ENCODE peak calls at places on chromosomes 2 and 18, in seven cellular contexts. One of them, this sample, is unnamed.

GRCh38 chr2:62297642-62298010 is 101.7 kb downstream of the B3GNT2 start:
- DNase-seq in RKO: no peak
- DNase-seq in caudate nucleus: no peak
- DNase-seq in AG20443: no peak
- DNase-seq in activated naive CD4-positive, alpha-beta T cell treated with anti-CD3 and anti-CD28 coated beads, Interleukin-2, amount 10 ng/mL, durations not matched to agents 7 days and 5 days: no peak
- DNase-seq in keratinocyte: no peak
- DNase-seq in NB4: peak
- DNase-seq in this sample: no peak

GRCh38 chr18:25345432-25345831 is 6.5 kb downstream of the ZNF521 start:
- DNase-seq in AG20443: peak
- DNase-seq in RKO: no peak
- DNase-seq in NB4: no peak
- DNase-seq in keratinocyte: no peak
- DNase-seq in activated naive CD4-positive, alpha-beta T cell treated with anti-CD3 and anti-CD28 coated beads, Interleukin-2, amount 10 ng/mL, durations not matched to agents 7 days and 5 days: no peak
- DNase-seq in caudate nucleus: no peak
- DNase-seq in this sample: no peak

GRCh38 chr2:128301501-128301966 is 17.1 kb downstream of the HS6ST1 start:
- DNase-seq in keratinocyte: no peak
- DNase-seq in RKO: no peak
- DNase-seq in activated naive CD4-positive, alpha-beta T cell treated with anti-CD3 and anti-CD28 coated beads, Interleukin-2, amount 10 ng/mL, durations not matched to agents 7 days and 5 days: no peak
- DNase-seq in AG20443: peak
- DNase-seq in caudate nucleus: no peak
- DNase-seq in NB4: no peak
- DNase-seq in this sample: no peak

GRCh38 chr18:55982992-55983391 is 395.0 kb upstream of the TCF4 start:
- DNase-seq in AG20443: peak
- DNase-seq in activated naive CD4-positive, alpha-beta T cell treated with anti-CD3 and anti-CD28 coated beads, Interleukin-2, amount 10 ng/mL, durations not matched to agents 7 days and 5 days: no peak
- DNase-seq in RKO: no peak
- DNase-seq in caudate nucleus: no peak
- DNase-seq in keratinocyte: no peak
- DNase-seq in NB4: no peak
- DNase-seq in this sample: no peak

GRCh38 chr2:25701801-25702200 is 28.4 kb upstream of the DTNB start:
- DNase-seq in AG20443: no peak
- DNase-seq in RKO: no peak
- DNase-seq in caudate nucleus: no peak
- DNase-seq in activated naive CD4-positive, alpha-beta T cell treated with anti-CD3 and anti-CD28 coated beads, Interleukin-2, amount 10 ng/mL, durations not matched to agents 7 days and 5 days: no peak
- DNase-seq in keratinocyte: no peak
- DNase-seq in NB4: no peak
- DNase-seq in this sample: peak

GRCh38 chr18:35938158-35938557 is 34.3 kb upstream of the RMP24 start:
- DNase-seq in NB4: no peak
- DNase-seq in AG20443: no peak
- DNase-seq in RKO: peak
- DNase-seq in activated naive CD4-positive, alpha-beta T cell treated with anti-CD3 and anti-CD28 coated beads, Interleukin-2, amount 10 ng/mL, durations not matched to agents 7 days and 5 days: no peak
- DNase-seq in caudate nucleus: no peak
- DNase-seq in keratinocyte: no peak
- DNase-seq in this sample: no peak

GRCh38 chr2:119252186-119253113 is 28.8 kb downstream of the STEAP3 start:
- DNase-seq in RKO: peak
- DNase-seq in caudate nucleus: no peak
- DNase-seq in AG20443: peak
- DNase-seq in keratinocyte: peak
- DNase-seq in NB4: no peak
- DNase-seq in activated naive CD4-positive, alpha-beta T cell treated with anti-CD3 and anti-CD28 coated beads, Interleukin-2, amount 10 ng/mL, durations not matched to agents 7 days and 5 days: no peak
- DNase-seq in this sample: no peak

GRCh38 chr18:2572892-2573291 is 1.5 kb downstream of the NDC80 start:
- DNase-seq in RKO: peak
- DNase-seq in NB4: no peak
- DNase-seq in caudate nucleus: no peak
- DNase-seq in AG20443: no peak
- DNase-seq in keratinocyte: no peak
- DNase-seq in activated naive CD4-positive, alpha-beta T cell treated with anti-CD3 and anti-CD28 coated beads, Interleukin-2, amount 10 ng/mL, durations not matched to agents 7 days and 5 days: no peak
- DNase-seq in this sample: no peak

GRCh38 chr2:15367715-15368114 is 193.4 kb downstream of the NBAS start:
- DNase-seq in caudate nucleus: no peak
- DNase-seq in AG20443: no peak
- DNase-seq in RKO: no peak
- DNase-seq in NB4: no peak
- DNase-seq in keratinocyte: no peak
- DNase-seq in activated naive CD4-positive, alpha-beta T cell treated with anti-CD3 and anti-CD28 coated beads, Interleukin-2, amount 10 ng/mL, durations not matched to agents 7 days and 5 days: no peak
- DNase-seq in this sample: no peak

GRCh38 chr2:8584174-8585066 is 97.4 kb upstream of the ID2 start:
- DNase-seq in activated naive CD4-positive, alpha-beta T cell treated with anti-CD3 and anti-CD28 coated beads, Interleukin-2, amount 10 ng/mL, durations not matched to agents 7 days and 5 days: no peak
- DNase-seq in AG20443: no peak
- DNase-seq in RKO: no peak
- DNase-seq in NB4: no peak
- DNase-seq in caudate nucleus: no peak
- DNase-seq in keratinocyte: no peak
- DNase-seq in this sample: no peak

GRCh38 chr2:182006606-182007005 is 21.0 kb downstream of the PPP1R1C start:
- DNase-seq in NB4: no peak
- DNase-seq in activated naive CD4-positive, alpha-beta T cell treated with anti-CD3 and anti-CD28 coated beads, Interleukin-2, amount 10 ng/mL, durations not matched to agents 7 days and 5 days: no peak
- DNase-seq in keratinocyte: no peak
- DNase-seq in caudate nucleus: no peak
- DNase-seq in RKO: no peak
- DNase-seq in AG20443: no peak
- DNase-seq in this sample: no peak

GRCh38 chr2:97982621-97983020 is 13.1 kb downstream of the TMEM131 start:
- DNase-seq in AG20443: no peak
- DNase-seq in RKO: no peak
- DNase-seq in keratinocyte: no peak
- DNase-seq in activated naive CD4-positive, alpha-beta T cell treated with anti-CD3 and anti-CD28 coated beads, Interleukin-2, amount 10 ng/mL, durations not matched to agents 7 days and 5 days: no peak
- DNase-seq in caudate nucleus: no peak
- DNase-seq in NB4: no peak
- DNase-seq in this sample: no peak

GRCh38 chr2:225367482-225367881 is 32.0 kb upstream of the NYAP2 start:
- DNase-seq in NB4: no peak
- DNase-seq in AG20443: no peak
- DNase-seq in activated naive CD4-positive, alpha-beta T cell treated with anti-CD3 and anti-CD28 coated beads, Interleukin-2, amount 10 ng/mL, durations not matched to agents 7 days and 5 days: no peak
- DNase-seq in keratinocyte: no peak
- DNase-seq in RKO: no peak
- DNase-seq in caudate nucleus: no peak
- DNase-seq in this sample: no peak

GRCh38 chr18:75582406-75582821 is 154.9 kb upstream of the SMIM21 start:
- DNase-seq in caudate nucleus: no peak
- DNase-seq in RKO: no peak
- DNase-seq in keratinocyte: no peak
- DNase-seq in activated naive CD4-positive, alpha-beta T cell treated with anti-CD3 and anti-CD28 coated beads, Interleukin-2, amount 10 ng/mL, durations not matched to agents 7 days and 5 days: no peak
- DNase-seq in NB4: no peak
- DNase-seq in AG20443: peak
- DNase-seq in this sample: no peak

GRCh38 chr2:160695402-160696060 is 201.9 kb upstream of the RBMS1 start:
- DNase-seq in caudate nucleus: no peak
- DNase-seq in AG20443: no peak
- DNase-seq in keratinocyte: peak
- DNase-seq in activated naive CD4-positive, alpha-beta T cell treated with anti-CD3 and anti-CD28 coated beads, Interleukin-2, amount 10 ng/mL, durations not matched to agents 7 days and 5 days: no peak
- DNase-seq in RKO: no peak
- DNase-seq in NB4: no peak
- DNase-seq in this sample: no peak

GRCh38 chr2:218991674-218992168 is 1.5 kb downstream of the CRYBA2 start:
- DNase-seq in AG20443: peak
- DNase-seq in keratinocyte: no peak
- DNase-seq in caudate nucleus: no peak
- DNase-seq in NB4: no peak
- DNase-seq in RKO: peak
- DNase-seq in activated naive CD4-positive, alpha-beta T cell treated with anti-CD3 and anti-CD28 coated beads, Interleukin-2, amount 10 ng/mL, durations not matched to agents 7 days and 5 days: no peak
- DNase-seq in this sample: peak

GRCh38 chr2:218405365-218406208 is 5.9 kb downstream of the CTDSP1 start:
- DNase-seq in activated naive CD4-positive, alpha-beta T cell treated with anti-CD3 and anti-CD28 coated beads, Interleukin-2, amount 10 ng/mL, durations not matched to agents 7 days and 5 days: peak
- DNase-seq in RKO: no peak
- DNase-seq in NB4: peak
- DNase-seq in caudate nucleus: peak
- DNase-seq in AG20443: no peak
- DNase-seq in keratinocyte: no peak
- DNase-seq in this sample: no peak

GRCh38 chr18:26103579-26103978 is 13.2 kb upstream of the SS18 start:
- DNase-seq in AG20443: no peak
- DNase-seq in caudate nucleus: no peak
- DNase-seq in keratinocyte: no peak
- DNase-seq in RKO: no peak
- DNase-seq in NB4: peak
- DNase-seq in activated naive CD4-positive, alpha-beta T cell treated with anti-CD3 and anti-CD28 coated beads, Interleukin-2, amount 10 ng/mL, durations not matched to agents 7 days and 5 days: peak
- DNase-seq in this sample: peak

GRCh38 chr18:702957-703659 is 9.3 kb downstream of the ENOSF1 start:
- DNase-seq in activated naive CD4-positive, alpha-beta T cell treated with anti-CD3 and anti-CD28 coated beads, Interleukin-2, amount 10 ng/mL, durations not matched to agents 7 days and 5 days: no peak
- DNase-seq in AG20443: peak
- DNase-seq in caudate nucleus: no peak
- DNase-seq in NB4: peak
- DNase-seq in RKO: peak
- DNase-seq in keratinocyte: peak
- DNase-seq in this sample: no peak

GRCh38 chr2:134917958-134918517 is 584 bp upstream of the CCNT2 start:
- DNase-seq in activated naive CD4-positive, alpha-beta T cell treated with anti-CD3 and anti-CD28 coated beads, Interleukin-2, amount 10 ng/mL, durations not matched to agents 7 days and 5 days: peak
- DNase-seq in NB4: no peak
- DNase-seq in AG20443: no peak
- DNase-seq in RKO: no peak
- DNase-seq in keratinocyte: peak
- DNase-seq in caudate nucleus: peak
- DNase-seq in this sample: peak

GRCh38 chr18:48926420-48926857 is 24.3 kb downstream of the SMAD7 start:
- DNase-seq in caudate nucleus: no peak
- DNase-seq in keratinocyte: no peak
- DNase-seq in RKO: no peak
- DNase-seq in activated naive CD4-positive, alpha-beta T cell treated with anti-CD3 and anti-CD28 coated beads, Interleukin-2, amount 10 ng/mL, durations not matched to agents 7 days and 5 days: no peak
- DNase-seq in NB4: no peak
- DNase-seq in AG20443: no peak
- DNase-seq in this sample: no peak

GRCh38 chr18:24762417-24762816 is 302.0 kb downstream of the HRH4 start:
- DNase-seq in keratinocyte: no peak
- DNase-seq in activated naive CD4-positive, alpha-beta T cell treated with anti-CD3 and anti-CD28 coated beads, Interleukin-2, amount 10 ng/mL, durations not matched to agents 7 days and 5 days: no peak
- DNase-seq in caudate nucleus: no peak
- DNase-seq in AG20443: no peak
- DNase-seq in RKO: no peak
- DNase-seq in NB4: no peak
- DNase-seq in this sample: no peak

GRCh38 chr2:165675551-165675968 is 118.5 kb downstream of the GALNT3 start:
- DNase-seq in keratinocyte: no peak
- DNase-seq in AG20443: no peak
- DNase-seq in RKO: no peak
- DNase-seq in caudate nucleus: no peak
- DNase-seq in NB4: no peak
- DNase-seq in activated naive CD4-positive, alpha-beta T cell treated with anti-CD3 and anti-CD28 coated beads, Interleukin-2, amount 10 ng/mL, durations not matched to agents 7 days and 5 days: no peak
- DNase-seq in this sample: no peak

GRCh38 chr2:104599802-104600510 is 254.0 kb upstream of the POU3F3 start:
- DNase-seq in NB4: peak
- DNase-seq in AG20443: no peak
- DNase-seq in caudate nucleus: no peak
- DNase-seq in keratinocyte: no peak
- DNase-seq in RKO: peak
- DNase-seq in activated naive CD4-positive, alpha-beta T cell treated with anti-CD3 and anti-CD28 coated beads, Interleukin-2, amount 10 ng/mL, durations not matched to agents 7 days and 5 days: no peak
- DNase-seq in this sample: no peak

GRCh38 chr2:231642631-231643493 is 50.2 kb downstream of the TEX44 start:
- DNase-seq in AG20443: peak
- DNase-seq in keratinocyte: peak
- DNase-seq in activated naive CD4-positive, alpha-beta T cell treated with anti-CD3 and anti-CD28 coated beads, Interleukin-2, amount 10 ng/mL, durations not matched to agents 7 days and 5 days: peak
- DNase-seq in caudate nucleus: no peak
- DNase-seq in RKO: peak
- DNase-seq in NB4: peak
- DNase-seq in this sample: no peak

GRCh38 chr18:22566703-22567420 is 149.1 kb upstream of the CTAGE1 start:
- DNase-seq in caudate nucleus: no peak
- DNase-seq in NB4: no peak
- DNase-seq in AG20443: no peak
- DNase-seq in RKO: no peak
- DNase-seq in keratinocyte: no peak
- DNase-seq in activated naive CD4-positive, alpha-beta T cell treated with anti-CD3 and anti-CD28 coated beads, Interleukin-2, amount 10 ng/mL, durations not matched to agents 7 days and 5 days: no peak
- DNase-seq in this sample: no peak

GRCh38 chr18:52652451-52652850 is 312.5 kb downstream of the DCC start:
- DNase-seq in RKO: no peak
- DNase-seq in NB4: no peak
- DNase-seq in activated naive CD4-positive, alpha-beta T cell treated with anti-CD3 and anti-CD28 coated beads, Interleukin-2, amount 10 ng/mL, durations not matched to agents 7 days and 5 days: no peak
- DNase-seq in AG20443: no peak
- DNase-seq in keratinocyte: no peak
- DNase-seq in caudate nucleus: no peak
- DNase-seq in this sample: no peak

GRCh38 chr2:131113566-131114227 is 8.6 kb downstream of the PLEKHB2 start:
- DNase-seq in activated naive CD4-positive, alpha-beta T cell treated with anti-CD3 and anti-CD28 coated beads, Interleukin-2, amount 10 ng/mL, durations not matched to agents 7 days and 5 days: no peak
- DNase-seq in caudate nucleus: no peak
- DNase-seq in NB4: no peak
- DNase-seq in keratinocyte: no peak
- DNase-seq in AG20443: no peak
- DNase-seq in RKO: no peak
- DNase-seq in this sample: no peak

GRCh38 chr2:99729104-99729503 is 239.3 kb upstream of the REV1 start:
- DNase-seq in keratinocyte: no peak
- DNase-seq in activated naive CD4-positive, alpha-beta T cell treated with anti-CD3 and anti-CD28 coated beads, Interleukin-2, amount 10 ng/mL, durations not matched to agents 7 days and 5 days: no peak
- DNase-seq in AG20443: peak
- DNase-seq in RKO: no peak
- DNase-seq in NB4: no peak
- DNase-seq in caudate nucleus: no peak
- DNase-seq in this sample: no peak

GRCh38 chr2:68889500-68889899 is 18.3 kb upstream of the BMP10 start:
- DNase-seq in keratinocyte: no peak
- DNase-seq in caudate nucleus: no peak
- DNase-seq in NB4: no peak
- DNase-seq in RKO: no peak
- DNase-seq in AG20443: no peak
- DNase-seq in activated naive CD4-positive, alpha-beta T cell treated with anti-CD3 and anti-CD28 coated beads, Interleukin-2, amount 10 ng/mL, durations not matched to agents 7 days and 5 days: no peak
- DNase-seq in this sample: no peak

GRCh38 chr2:96115631-96116423 is 544 bp downstream of the ADRA2B start:
- DNase-seq in activated naive CD4-positive, alpha-beta T cell treated with anti-CD3 and anti-CD28 coated beads, Interleukin-2, amount 10 ng/mL, durations not matched to agents 7 days and 5 days: no peak
- DNase-seq in RKO: no peak
- DNase-seq in caudate nucleus: no peak
- DNase-seq in AG20443: no peak
- DNase-seq in keratinocyte: no peak
- DNase-seq in NB4: no peak
- DNase-seq in this sample: no peak